ENCODE peak calls at places on chromosomes 6 and 20, in ten cellular contexts. R, C, T, B, J, Y, E, F, O and W are unnamed samples.

GRCh38 chr6:113645576-113645970 is 211.6 kb upstream of the MARCKS start:
- DNase-seq in O (peak; percentile 65), F (peak; percentile 11), C (no peak), R (no peak), Y (no peak), J (no peak), E (no peak), B (no peak), T (no peak), W (peak; percentile 5)

GRCh38 chr6:139030539-139030938 is 2.0 kb downstream of the ABRACL start:
- DNase-seq in E (no peak), C (no peak), T (no peak), B (no peak), R (no peak), Y (no peak), O (no peak), F (no peak), J (no peak), W (no peak)

GRCh38 chr20:40892642-40893041 is 136.0 kb upstream of the TOP1 start:
- DNase-seq in R (no peak), O (no peak), Y (no peak), E (no peak), T (no peak), B (no peak), C (no peak), J (no peak), F (no peak), W (no peak)

GRCh38 chr6:14934011-14934410 is 311.9 kb upstream of the JARID2 start:
- DNase-seq in O (no peak), Y (no peak), F (no peak), J (no peak), T (no peak), R (no peak), B (no peak), E (no peak), C (no peak), W (no peak)

GRCh38 chr6:74631558-74631957 is 574.3 kb downstream of the COL12A1 start:
- DNase-seq in Y (no peak), R (no peak), F (no peak), J (no peak), E (no peak), T (no peak), O (peak; percentile 43), B (no peak), C (no peak), W (no peak)

GRCh38 chr20:11646359-11646758 is 271.3 kb upstream of the BTBD3 start:
- DNase-seq in B (peak; percentile 38), T (no peak), E (no peak), Y (no peak), F (no peak), C (no peak), O (peak; percentile 9), R (no peak), J (no peak), W (no peak)

GRCh38 chr20:42795399-42795798 is 394.3 kb downstream of the PTPRT start:
- DNase-seq in C (no peak), E (no peak), T (no peak), F (no peak), R (no peak), J (no peak), Y (no peak), O (no peak), B (no peak), W (no peak)

GRCh38 chr6:84062519-84063154 is 29.1 kb downstream of the MRAP2 start:
- DNase-seq in J (no peak), O (no peak), C (no peak), F (no peak), T (no peak), B (no peak), E (no peak), Y (no peak), R (no peak), W (no peak)

GRCh38 chr6:85354761-85355618 is 94.9 kb upstream of the NT5E start:
- DNase-seq in C (no peak), Y (peak; percentile 44), J (peak; percentile 85), O (peak; percentile 59), T (peak; percentile 85), R (peak; percentile 64), F (peak; percentile 69), E (peak; percentile 84), B (peak; percentile 63), W (peak; percentile 35)

GRCh38 chr6:56101141-56101553 is 146.2 kb downstream of the COL21A1 start:
- DNase-seq in B (no peak), E (no peak), R (no peak), F (no peak), J (no peak), O (peak; percentile 77), Y (no peak), T (no peak), C (no peak), W (peak; percentile 15)

GRCh38 chr6:53300656-53301551 is 47.8 kb downstream of the ELOVL5 start:
- DNase-seq in R (no peak), O (no peak), T (no peak), C (no peak), E (no peak), B (no peak), F (peak; percentile 90), J (no peak), Y (no peak), W (peak; percentile 61)

GRCh38 chr6:167095888-167096287 is 27.0 kb upstream of the CCR6 start:
- DNase-seq in J (no peak), F (no peak), E (no peak), O (no peak), Y (no peak), R (no peak), T (no peak), B (no peak), C (no peak), W (no peak)

GRCh38 chr6:167093922-167094432 is 28.9 kb upstream of the CCR6 start:
- DNase-seq in T (no peak), O (no peak), Y (no peak), B (no peak), R (no peak), J (no peak), E (no peak), F (no peak), C (no peak), W (no peak)

GRCh38 chr6:167094436-167094819 is 28.5 kb upstream of the CCR6 start:
- DNase-seq in C (no peak), J (no peak), B (no peak), O (no peak), F (no peak), R (no peak), T (no peak), Y (no peak), E (no peak), W (no peak)

GRCh38 chr6:167093406-167093921 is 29.4 kb upstream of the CCR6 start:
- DNase-seq in B (no peak), C (no peak), J (no peak), T (no peak), E (no peak), F (no peak), O (no peak), Y (no peak), R (no peak), W (no peak)

DNA sequence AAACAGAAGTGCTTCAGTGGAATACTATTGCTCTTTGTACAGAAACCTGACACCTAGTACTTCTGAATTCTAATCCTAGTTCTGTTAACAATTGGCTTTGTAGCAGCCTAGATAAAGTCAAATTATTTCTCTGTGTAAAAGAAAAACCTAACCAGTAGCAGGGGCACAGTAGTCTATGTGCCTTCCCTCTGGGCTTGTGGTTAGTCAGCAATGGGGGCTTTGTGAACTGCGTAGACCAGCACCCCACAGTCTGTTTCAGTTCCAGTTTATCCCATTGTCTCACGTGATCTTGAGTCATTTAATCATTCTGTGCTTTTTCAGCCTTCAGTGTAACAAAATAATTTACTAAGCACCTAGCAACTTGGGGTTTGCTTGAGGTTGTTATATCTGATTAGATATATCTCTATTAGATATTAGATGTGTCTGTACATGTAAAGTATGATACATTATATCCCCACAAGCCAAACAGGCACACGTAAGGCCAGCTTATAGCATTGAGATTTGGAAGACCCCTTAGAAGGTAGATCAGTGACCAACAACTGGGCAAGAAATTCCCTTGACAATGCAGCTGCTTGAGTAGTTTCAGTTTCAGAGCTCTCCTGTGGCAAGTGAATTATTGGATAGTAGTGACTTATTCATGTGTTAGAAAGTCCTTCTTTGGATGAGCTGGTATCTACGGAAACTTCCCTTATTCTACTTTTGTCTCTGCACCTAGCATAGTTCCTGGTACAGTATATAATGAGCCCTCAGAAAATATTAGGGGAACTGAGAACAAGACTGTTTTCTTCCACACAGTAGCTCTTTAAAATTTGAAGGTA is 27.9 kb upstream of the CCR6 start:
- DNase-seq in O (no peak), C (no peak), J (no peak), R (no peak), B (no peak), E (no peak), Y (no peak), F (no peak), T (no peak), W (no peak)
- TF ChIP-seq POLR2A in O (no peak), C (no peak), J (no peak), R (no peak), B (no peak), E (no peak), Y (no peak), F (no peak), T (no peak), W (no peak)

GRCh38 chr6:34392497-34393190 is at the start of gene NUDT3:
- DNase-seq in R (peak; percentile 88), C (peak; percentile 70), T (peak; percentile 97), Y (peak; percentile 94), O (peak; percentile 91), J (peak; percentile 95), F (peak; percentile 95), E (peak; percentile 95), B (peak; percentile 96), W (peak; percentile 93)
- TF ChIP-seq POLR2A in R (no peak), C (no peak), T (peak; percentile 87), Y (peak; percentile 91), O (peak; percentile 74), J (no peak), F (peak; percentile 77), E (no peak), B (peak; percentile 80), W (peak; percentile 95)

DNA sequence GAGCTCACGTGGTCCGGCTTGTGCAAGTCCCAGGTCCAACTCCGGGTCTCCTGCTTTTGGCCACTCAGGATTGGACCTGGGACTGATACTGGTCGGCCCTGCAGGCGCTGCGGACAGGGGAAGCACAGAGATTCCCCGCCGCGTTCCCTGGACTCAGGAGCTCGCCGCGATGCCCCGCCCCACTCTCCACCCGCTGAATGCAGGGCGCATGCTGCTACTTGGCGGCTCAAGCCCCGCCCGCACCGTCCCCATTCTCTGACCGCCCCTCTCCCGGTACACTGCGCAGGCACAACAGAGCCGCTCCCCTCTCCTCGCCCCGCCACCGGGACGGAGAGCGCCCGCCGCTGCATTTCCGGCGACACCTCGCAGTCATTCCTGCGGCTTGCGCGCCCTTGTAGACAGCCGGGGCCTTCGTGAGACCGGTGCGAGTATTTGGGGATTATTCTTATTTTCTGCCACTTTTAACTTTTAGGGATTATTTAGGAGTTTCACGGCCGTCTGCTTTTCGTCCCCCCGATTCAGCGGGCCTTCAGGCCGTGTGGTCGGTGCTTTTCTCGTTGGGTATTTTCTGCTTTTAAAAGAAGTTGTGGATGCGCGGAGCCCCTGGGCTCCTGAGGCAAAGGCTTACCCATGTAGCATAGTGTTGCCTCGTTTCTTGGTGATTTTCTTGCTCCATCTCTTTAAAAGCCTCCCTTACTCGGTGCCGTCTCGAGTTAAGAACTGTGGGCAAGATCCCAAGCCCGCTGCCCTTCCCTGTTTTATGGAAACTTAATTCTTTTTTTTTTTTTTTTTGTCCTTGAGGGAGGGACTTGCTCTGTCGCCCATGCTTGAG is at the start of gene TMEM14C:
- DNase-seq in E (peak; percentile 99), O (peak; percentile 97), B (peak; percentile 100), R (peak; percentile 98), C (peak; percentile 85), Y (peak; percentile 99), J (peak; percentile 99), T (peak; percentile 99), F (peak; percentile 100), W (peak; percentile 92)
- TF ChIP-seq POLR2A in E (no peak), O (peak; percentile 67), B (peak; percentile 94), R (peak; percentile 27), C (no peak), Y (peak; percentile 72), J (no peak), T (no peak), F (peak; percentile 98), W (peak; percentile 88)

GRCh38 chr20:62902926-62903615 is 23.2 kb downstream of the DIDO1 start:
- DNase-seq in B (peak; percentile 45), O (no peak), Y (no peak), E (no peak), R (no peak), T (no peak), C (no peak), J (no peak), F (no peak), W (peak; percentile 69)
- TF ChIP-seq POLR2A in B (no peak), O (no peak), Y (no peak), E (no peak), R (no peak), T (no peak), C (no peak), J (no peak), F (no peak), W (no peak)